ENCODE peak calls at places on chromosomes 5 and 9, in four cellular contexts. R is HepG2, T is HEK293T, M is K562. H is an unnamed sample.

GRCh38 chr9:114446036-114446435 is 58.3 kb upstream of the AKNA start:
- DNase-seq in R (no peak), T (no peak), M (no peak), H (no peak)

GRCh38 chr5:142913728-142914338 is 143.7 kb downstream of the ARHGAP26 start:
- DNase-seq in R (no peak), T (no peak), M (no peak), H (no peak)

GRCh38 chr5:19920761-19921160 is 67.2 kb downstream of the CDH18 start:
- DNase-seq in R (no peak), T (no peak), M (no peak), H (no peak)

GRCh38 chr9:127406799-127407504 is 10.0 kb downstream of the SLC2A8 start:
- DNase-seq in R (no peak), T (no peak), M (peak), H (peak)

GRCh38 chr9:4670591-4670990 is 4.3 kb upstream of the SPATA6L start:
- DNase-seq in R (no peak), T (no peak), M (no peak), H (no peak)

GRCh38 chr9:96478829-96479371 is 28.9 kb downstream of the HABP4 start:
- DNase-seq in R (no peak), T (no peak), M (no peak), H (no peak)

GRCh38 chr9:126114850-126115460 is 211.7 kb upstream of the MVB12B start:
- DNase-seq in R (no peak), T (no peak), M (no peak), H (no peak)

GRCh38 chr5:171975877-171976667 is 30.4 kb downstream of the FBXW11 start:
- DNase-seq in R (no peak), T (no peak), M (no peak), H (no peak)

GRCh38 chr9:133684461-133685361 is 48.5 kb downstream of the DBH start:
- DNase-seq in R (no peak), T (no peak), M (no peak), H (no peak)

GRCh38 chr9:109733690-109734089 is 46.3 kb upstream of the PALM2AKAP2 start:
- DNase-seq in R (no peak), T (no peak), M (no peak), H (no peak)

GRCh38 chr9:107569171-107569570 is 79.6 kb upstream of the KLF4 start:
- DNase-seq in R (no peak), T (no peak), M (no peak), H (no peak)

GRCh38 chr9:90842984-90843383 is 41.4 kb downstream of the SYK start:
- DNase-seq in R (no peak), T (no peak), M (no peak), H (no peak)

GRCh38 chr9:126372716-126373115 is 46.1 kb downstream of the MVB12B start:
- DNase-seq in R (no peak), T (no peak), M (no peak), H (no peak)

GRCh38 chr5:104843822-104844221 is 1281.2 kb upstream of the NUDT12 start:
- DNase-seq in R (no peak), T (no peak), M (no peak), H (no peak)

GRCh38 chr5:151740336-151740942 is 18.0 kb downstream of the ATOX1 start:
- DNase-seq in R (peak), T (peak), M (peak), H (peak)

DNA sequence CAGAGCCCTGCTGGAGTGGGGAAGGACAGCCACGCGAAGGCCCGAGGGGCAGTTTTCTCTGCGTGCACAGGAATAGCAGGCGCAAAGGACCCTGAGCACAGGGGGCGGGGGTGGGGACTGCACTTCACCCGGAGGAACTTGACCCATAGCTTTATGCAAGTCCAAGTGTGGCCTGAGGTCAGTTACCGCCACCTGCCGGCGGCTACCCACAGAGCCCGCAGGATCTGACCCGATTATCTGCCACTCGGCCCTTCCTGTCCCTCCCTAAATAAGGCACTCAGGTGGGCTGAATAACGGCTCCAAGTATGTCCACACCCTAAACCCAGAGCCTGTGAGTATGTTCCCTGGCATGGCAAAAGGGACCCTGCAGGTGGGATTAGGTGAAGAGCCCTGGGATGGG is 65.4 kb upstream of the FCN1 start:
- DNase-seq in R (no peak), T (no peak), M (peak), H (peak)
- TF ChIP-seq ELF4 in R (no peak), T (no peak), M (no peak), H (no peak)

DNA sequence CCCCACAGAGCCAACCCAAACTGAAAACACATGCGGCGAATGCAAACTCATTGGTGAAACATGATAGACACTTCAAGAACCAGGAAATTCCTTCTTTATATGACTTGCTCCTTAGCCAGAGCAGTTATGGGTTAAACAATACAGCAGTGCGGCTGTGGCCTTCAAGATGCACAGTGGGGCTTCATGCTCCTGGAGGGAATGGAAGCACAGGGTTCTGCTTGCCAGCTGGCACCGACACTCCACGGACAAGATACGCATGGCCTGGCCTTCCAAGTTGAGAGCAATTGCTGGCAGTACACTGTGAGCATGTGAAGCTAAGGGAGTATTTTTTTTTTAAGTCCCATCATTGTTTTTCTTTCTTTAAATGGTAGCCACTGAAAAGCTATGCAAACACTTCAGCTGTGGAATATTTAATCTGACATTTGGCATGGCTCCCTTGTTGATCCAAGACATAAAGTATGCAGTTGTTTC is 451.6 kb upstream of the CD180 start:
- DNase-seq in R (no peak), T (no peak), M (no peak), H (no peak)
- TF ChIP-seq ELF4 in R (no peak), T (no peak), M (no peak), H (no peak)

GRCh38 chr5:109836280-109836679 is 146.6 kb downstream of the MAN2A1 start:
- DNase-seq in R (no peak), T (no peak), M (no peak), H (no peak)

GRCh38 chr5:109838157-109838556 is 148.4 kb downstream of the MAN2A1 start:
- DNase-seq in R (no peak), T (no peak), M (no peak), H (no peak)

GRCh38 chr5:109833946-109834345 is 144.2 kb downstream of the MAN2A1 start:
- DNase-seq in R (no peak), T (no peak), M (no peak), H (no peak)

GRCh38 chr5:109837226-109837861 is 147.6 kb downstream of the MAN2A1 start:
- DNase-seq in R (no peak), T (no peak), M (no peak), H (no peak)
- TF ChIP-seq ELF4 in R (no peak), T (no peak), M (no peak), H (no peak)

GRCh38 chr5:81513982-81514381 is 120.0 kb upstream of the ACOT12 start:
- DNase-seq in R (no peak), T (no peak), M (no peak), H (no peak)
- TF ChIP-seq ELF4 in R (no peak), T (no peak), M (no peak), H (no peak)

GRCh38 chr5:157911568-157911967 is 52.6 kb upstream of the CLINT1 start:
- DNase-seq in R (no peak), T (no peak), M (no peak), H (no peak)

GRCh38 chr5:157915638-157916037 is 56.7 kb upstream of the CLINT1 start:
- DNase-seq in R (peak), T (no peak), M (no peak), H (no peak)

GRCh38 chr5:157914389-157914788 is 55.4 kb upstream of the CLINT1 start:
- DNase-seq in R (no peak), T (no peak), M (no peak), H (no peak)

GRCh38 chr5:157912621-157913325 is 53.8 kb upstream of the CLINT1 start:
- DNase-seq in R (no peak), T (no peak), M (no peak), H (no peak)

DNA sequence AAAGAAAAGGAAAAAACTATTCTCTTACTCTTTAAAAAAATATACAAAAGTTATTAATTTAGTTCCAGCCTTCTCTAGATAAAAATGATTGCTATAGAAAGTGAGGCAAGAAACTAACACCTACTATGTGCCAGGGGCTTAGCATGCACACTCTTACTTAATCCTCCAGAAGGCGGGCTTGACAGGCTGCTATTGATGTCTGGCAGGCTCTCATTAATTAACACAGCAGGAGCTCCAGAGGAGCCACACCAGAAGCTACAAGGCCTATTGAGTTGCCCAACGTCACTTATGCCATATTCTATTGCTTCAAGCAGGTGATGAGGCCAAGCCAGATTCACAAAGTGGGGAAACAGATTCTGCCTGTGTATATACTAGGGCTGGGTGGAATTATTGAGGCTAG is 54.6 kb upstream of the CLINT1 start:
- DNase-seq in R (no peak), T (no peak), M (no peak), H (no peak)
- TF ChIP-seq ELF4 in R (no peak), T (no peak), M (no peak), H (no peak)